ENCODE peak calls at places on chromosome 19, in six cellular contexts. Q, S, T, P, V and Z are unnamed samples.
A peak's percentile ranks its signal among the peaks of the same experiment; 100 is the strongest.

GRCh38 chr19:50926144-50926543 is 14.9 kb upstream of the KLK4 start:
- DNase-seq in V (no peak), T (no peak), P (no peak), Q (no peak), S (no peak), Z (no peak)

GRCh38 chr19:19474950-19475781 is 40.2 kb downstream of the TSSK6 start:
- DNase-seq in P (no peak), Q (no peak), T (no peak), V (no peak), S (no peak), Z (no peak)

GRCh38 chr19:15072930-15073647 is 8.9 kb upstream of the OR1I1 start:
- DNase-seq in T (no peak), S (no peak), Q (peak; percentile 72), V (no peak), P (no peak), Z (no peak)

GRCh38 chr19:29287061-29287460 is 74.1 kb upstream of the UQCRFS1 start:
- DNase-seq in P (no peak), T (peak; percentile 45), V (no peak), Q (no peak), S (no peak), Z (no peak)

GRCh38 chr19:42480335-42481095 is 37.8 kb upstream of the CXCL17 start:
- DNase-seq in S (no peak), P (no peak), T (peak; percentile 63), Q (peak; percentile 73), V (no peak), Z (no peak)

GRCh38 chr19:45235485-45235884 is 9.7 kb downstream of the EXOC3L2 start:
- DNase-seq in V (no peak), Q (no peak), S (no peak), T (no peak), P (no peak), Z (no peak)

GRCh38 chr19:30304540-30304939 is 67.6 kb upstream of the ZNF536 start:
- DNase-seq in V (no peak), P (no peak), Q (no peak), T (no peak), S (no peak), Z (no peak)

GRCh38 chr19:47253467-47253881 is 2.9 kb upstream of the CCDC9 start:
- DNase-seq in S (no peak), V (no peak), P (no peak), T (no peak), Q (peak; percentile 93), Z (no peak)

GRCh38 chr19:11125994-11126685 is 29.4 kb downstream of the SPC24 start:
- DNase-seq in Q (peak; percentile 70), V (peak; percentile 68), S (peak; percentile 80), P (peak; percentile 45), T (peak; percentile 92), Z (peak; percentile 56)

GRCh38 chr19:55088543-55089265 is 13.0 kb downstream of the EPS8L1 start:
- DNase-seq in P (peak; percentile 46), V (peak; percentile 58), T (peak; percentile 94), S (peak; percentile 97), Q (peak; percentile 67), Z (peak; percentile 67)

GRCh38 chr19:6216236-6216995 is 63.4 kb downstream of the MLLT1 start:
- DNase-seq in Q (no peak), V (no peak), P (no peak), T (no peak), S (no peak), Z (no peak)

GRCh38 chr19:29855771-29856510 is 44.1 kb downstream of the CCNE1 start:
- DNase-seq in P (no peak), S (no peak), Q (no peak), T (no peak), V (no peak), Z (no peak)

GRCh38 chr19:5057860-5058259 is 88.9 kb downstream of the KDM4B start:
- DNase-seq in V (no peak), P (no peak), Q (peak; percentile 13), S (no peak), T (no peak), Z (no peak)

GRCh38 chr19:29550896-29551295 is 25.1 kb downstream of the VSTM2B start:
- DNase-seq in P (no peak), Q (no peak), V (no peak), S (no peak), T (peak; percentile 28), Z (no peak)

GRCh38 chr19:2083174-2083854 is 12.8 kb downstream of the MOB3A start:
- DNase-seq in Q (no peak), S (no peak), P (peak; percentile 41), V (peak; percentile 77), T (peak; percentile 88), Z (peak; percentile 76)

GRCh38 chr19:11475861-11476260 is 5.0 kb downstream of the ELAVL3 start:
- DNase-seq in P (no peak), T (no peak), Q (no peak), V (no peak), S (no peak), Z (no peak)

GRCh38 chr19:51921949-51922348 is 5.3 kb upstream of the ZNF613 start:
- DNase-seq in T (no peak), Q (no peak), S (no peak), V (peak; percentile 1), P (no peak), Z (no peak)

GRCh38 chr19:58480831-58481230 is 4.7 kb downstream of the ZNF446 start:
- DNase-seq in P (no peak), Q (no peak), V (no peak), T (no peak), S (no peak), Z (no peak)

GRCh38 chr19:5563941-5564612 is 3.7 kb downstream of the TINCR start:
- DNase-seq in T (no peak), P (no peak), Q (peak; percentile 63), S (no peak), V (no peak), Z (no peak)

GRCh38 chr19:10399878-10400277 is 3.5 kb downstream of the CDC37 start:
- DNase-seq in V (no peak), S (no peak), T (no peak), P (no peak), Q (no peak), Z (no peak)

GRCh38 chr19:55353803-55354697 is 469 bp downstream of the COX6B2 start:
- DNase-seq in V (peak; percentile 70), T (peak; percentile 86), P (peak; percentile 53), Q (peak; percentile 54), S (no peak), Z (peak; percentile 78)

GRCh38 chr19:47190167-47190727 is 40.8 kb downstream of the BBC3 start:
- DNase-seq in T (peak; percentile 87), Q (peak; percentile 75), V (peak; percentile 64), P (no peak), S (peak; percentile 12), Z (no peak)